ENCODE peak calls at places on chromosome 12, in four cellular contexts. X is HepG2, P is endothelial cell of umbilical vein, H is H1. W is an unnamed sample.

GRCh38 chr12:16012086-16012485 is 101.0 kb downstream of the DERA start:
- DNase-seq in X (no peak), P (peak), H (no peak), W (no peak)

GRCh38 chr12:86367137-86367536 is 110.9 kb upstream of the MGAT4C start:
- DNase-seq in X (no peak), P (no peak), H (no peak), W (no peak)

GRCh38 chr12:71183018-71183417 is 25.2 kb upstream of the TSPAN8 start:
- DNase-seq in X (no peak), P (peak), H (no peak), W (no peak)

GRCh38 chr12:126064028-126064427 is 998.8 kb downstream of the AACS start:
- DNase-seq in X (no peak), P (no peak), H (no peak), W (no peak)

GRCh38 chr12:7374423-7375144 is 69.4 kb downstream of the CD163L1 start:
- DNase-seq in X (peak), P (peak), H (peak), W (no peak)

GRCh38 chr12:29741342-29742241 is 42.1 kb downstream of the TMTC1 start:
- DNase-seq in X (no peak), P (peak), H (no peak), W (no peak)

GRCh38 chr12:8697120-8697475 is 693 bp upstream of the RIMKLB start:
- DNase-seq in X (no peak), P (peak), H (no peak), W (no peak)

GRCh38 chr12:121711925-121712461 is 559 bp upstream of the TMEM120B start:
- DNase-seq in X (peak), P (no peak), H (no peak), W (no peak)

GRCh38 chr12:84070311-84070710 is 842.3 kb downstream of the SLC6A15 start:
- DNase-seq in X (no peak), P (no peak), H (no peak), W (no peak)

GRCh38 chr12:124814741-124815613 is 48.7 kb downstream of the SCARB1 start:
- DNase-seq in X (no peak), P (no peak), H (no peak), W (no peak)

GRCh38 chr12:20716985-20717384 is 21.9 kb downstream of the SLCO1C1 start:
- DNase-seq in X (no peak), P (no peak), H (no peak), W (no peak)

GRCh38 chr12:57543666-57544065 is 3.3 kb downstream of the DCTN2 start:
- DNase-seq in X (no peak), P (peak), H (no peak), W (no peak)

GRCh38 chr12:106625976-106626375 is 43.2 kb downstream of the RFX4 start:
- DNase-seq in X (no peak), P (no peak), H (no peak), W (no peak)

GRCh38 chr12:13367973-13368372 is 171.4 kb downstream of the EMP1 start:
- DNase-seq in X (no peak), P (no peak), H (peak), W (no peak)

GRCh38 chr12:8662592-8662991 is at the start of gene MFAP5:
- DNase-seq in X (no peak), P (no peak), H (no peak), W (no peak)

GRCh38 chr12:47155457-47156166 is 75.9 kb upstream of the AMIGO2 start:
- DNase-seq in X (no peak), P (no peak), H (no peak), W (no peak)

GRCh38 chr12:126537961-126538530 is 1472.8 kb downstream of the AACS start:
- DNase-seq in X (no peak), P (no peak), H (no peak), W (no peak)

GRCh38 chr12:68521848-68522502 is 88.7 kb upstream of the RAP1B start:
- DNase-seq in X (no peak), P (no peak), H (no peak), W (no peak)

DNA sequence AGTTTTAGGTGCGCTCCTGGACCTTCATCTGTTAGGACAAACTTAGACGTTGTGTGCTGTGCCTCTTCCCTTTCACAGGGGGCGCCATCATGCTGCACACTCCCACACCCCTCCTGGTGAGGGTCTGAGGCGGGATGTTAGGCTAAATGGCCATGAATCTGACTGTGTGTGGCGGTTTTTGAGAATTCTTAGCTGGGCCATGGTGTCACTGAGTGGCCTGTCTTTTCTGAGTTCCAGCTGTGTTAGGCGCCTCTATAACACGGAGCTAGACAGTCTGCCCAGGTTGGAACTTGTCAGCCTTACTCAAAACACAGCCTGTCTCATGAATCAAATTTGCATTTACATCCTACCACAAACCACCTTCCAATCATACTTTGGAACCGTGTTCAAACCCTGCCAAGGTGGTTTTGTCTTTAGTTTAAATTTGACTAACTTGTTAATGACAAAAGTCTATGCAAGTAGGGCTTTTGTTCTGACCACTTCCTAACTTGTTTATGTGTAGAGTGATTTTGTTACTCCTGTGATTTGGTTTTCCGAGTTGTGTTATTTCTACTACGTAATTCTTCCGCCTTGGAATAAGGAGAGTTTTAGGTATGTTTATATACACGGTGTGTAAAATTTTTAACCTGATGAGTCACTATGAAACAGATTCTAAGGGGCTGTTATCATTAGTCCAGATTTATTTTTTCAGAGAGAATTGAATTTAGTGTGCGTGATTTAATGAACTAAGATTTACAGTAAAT is 19.6 kb downstream of the ACVR1B start:
- DNase-seq in X (peak), P (peak), H (peak), W (no peak)
- H3K9ac ChIP-seq in X (no peak), P (peak), H (no peak), W (no peak)

GRCh38 chr12:25877446-25877845 is 81.0 kb upstream of the RASSF8 start:
- DNase-seq in X (no peak), P (no peak), H (no peak), W (no peak)
- TF ChIP-seq POLR2AphosphoS5 in X (no peak), P (no peak), H (no peak), W (no peak)

GRCh38 chr12:24560867-24561266 is 388.0 kb downstream of the BCAT1 start:
- DNase-seq in X (no peak), P (no peak), H (no peak), W (no peak)

GRCh38 chr12:24565300-24565699 is 383.6 kb downstream of the BCAT1 start:
- DNase-seq in X (no peak), P (no peak), H (no peak), W (no peak)

GRCh38 chr12:24561882-24562760 is 386.8 kb downstream of the BCAT1 start:
- DNase-seq in X (no peak), P (peak), H (peak), W (no peak)

GRCh38 chr12:24561411-24561871 is 387.5 kb downstream of the BCAT1 start:
- DNase-seq in X (no peak), P (no peak), H (no peak), W (no peak)

DNA sequence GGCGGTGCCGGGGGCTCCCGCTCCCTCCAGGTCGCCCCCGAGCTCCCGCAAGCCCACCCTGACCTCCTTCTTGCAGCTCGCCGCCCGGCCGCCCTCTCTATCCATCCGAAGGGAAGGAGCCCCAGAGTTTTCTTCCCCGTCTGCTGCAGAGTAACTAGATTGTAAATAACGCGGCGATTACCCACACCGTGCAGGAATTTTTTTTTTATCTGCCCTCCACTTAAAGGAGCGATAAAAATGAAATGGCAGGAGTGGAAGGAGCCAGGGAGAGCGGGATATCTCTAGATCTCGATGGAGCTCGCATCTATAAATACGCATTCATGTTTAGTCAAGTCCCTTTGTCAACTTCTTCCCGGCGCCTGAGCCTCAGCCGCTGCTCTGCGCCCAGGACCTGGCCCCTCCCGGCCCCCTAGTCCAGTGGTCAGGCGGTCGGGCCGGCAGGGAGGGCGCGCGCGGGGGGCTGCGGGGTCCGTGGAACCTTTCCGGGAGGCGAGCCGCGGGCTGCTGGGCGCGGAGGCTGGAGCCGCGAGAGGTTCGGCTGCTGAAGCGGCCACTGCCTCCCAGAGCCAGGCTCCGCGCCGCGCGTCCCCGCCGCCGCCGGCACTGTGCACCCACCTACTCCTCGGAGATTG is 386.0 kb downstream of the BCAT1 start:
- DNase-seq in X (no peak), P (peak), H (peak), W (no peak)
- H3K27ac ChIP-seq in X (no peak), P (no peak), H (no peak), W (no peak)

GRCh38 chr12:111764120-111764821 is 2.5 kb upstream of the ALDH2 start:
- DNase-seq in X (no peak), P (no peak), H (no peak), W (no peak)

GRCh38 chr12:111759991-111760390 is 6.7 kb upstream of the ALDH2 start:
- DNase-seq in X (no peak), P (no peak), H (no peak), W (no peak)

GRCh38 chr12:111761099-111761498 is 5.6 kb upstream of the ALDH2 start:
- DNase-seq in X (no peak), P (no peak), H (no peak), W (no peak)

GRCh38 chr12:111759276-111759675 is 7.5 kb upstream of the ALDH2 start:
- DNase-seq in X (no peak), P (no peak), H (no peak), W (no peak)

DNA sequence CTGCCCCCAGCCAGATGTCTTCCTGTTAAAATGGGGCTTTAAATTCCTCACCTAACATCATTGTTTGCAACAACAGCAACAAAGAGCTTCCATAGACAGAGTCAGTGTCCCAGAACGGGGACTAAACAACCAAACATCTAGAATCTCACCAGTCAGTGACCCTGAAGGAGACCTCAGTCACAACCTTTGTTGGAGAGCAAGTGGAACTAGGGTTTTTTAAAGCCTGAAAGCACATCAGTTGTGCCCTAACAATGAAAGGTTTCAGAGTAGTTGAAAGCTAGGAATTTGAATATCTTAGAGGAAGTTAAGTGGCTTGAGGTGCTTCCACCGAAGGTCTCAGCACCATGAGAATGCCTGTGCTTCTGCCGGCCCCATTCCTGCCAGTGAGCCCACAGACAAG is 5.0 kb upstream of the ALDH2 start:
- DNase-seq in X (no peak), P (no peak), H (no peak), W (no peak)
- H3K9ac ChIP-seq in X (no peak), P (no peak), H (no peak), W (no peak)

GRCh38 chr12:65881965-65882413 is 57.7 kb downstream of the HMGA2 start:
- DNase-seq in X (no peak), P (peak), H (no peak), W (no peak)
- TF ChIP-seq POLR2AphosphoS5 in X (no peak), P (peak), H (no peak), W (no peak)

GRCh38 chr12:2099595-2099994 is 46.8 kb downstream of the CACNA1C start:
- DNase-seq in X (no peak), P (no peak), H (no peak), W (no peak)
- H3K27ac ChIP-seq in X (no peak), P (no peak), H (no peak), W (no peak)

DNA sequence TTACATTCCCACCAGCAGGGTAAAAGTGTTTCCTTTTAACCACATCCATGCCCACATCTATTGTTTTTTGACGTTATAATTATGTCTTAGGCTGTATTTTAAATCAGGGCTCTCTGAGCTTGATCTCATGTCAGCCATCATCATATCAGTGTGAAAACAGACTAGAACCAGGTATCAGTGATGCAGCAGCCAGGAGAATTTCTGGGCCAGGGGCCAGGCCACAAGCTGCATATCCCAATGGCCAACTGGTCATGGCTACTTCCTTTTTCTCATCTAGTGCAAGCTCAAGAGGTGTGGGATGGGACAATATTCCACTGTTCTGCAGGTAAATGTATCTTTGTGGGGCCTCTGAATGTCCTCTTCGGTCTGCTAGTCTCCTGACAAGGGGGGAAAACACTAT is 125.1 kb downstream of the CRADD start:
- DNase-seq in X (no peak), P (no peak), H (no peak), W (no peak)
- H3K9ac ChIP-seq in X (no peak), P (no peak), H (no peak), W (no peak)

GRCh38 chr12:109879332-109880048 is 851 bp downstream of the GLTP start:
- DNase-seq in X (no peak), P (peak), H (peak), W (no peak)

GRCh38 chr12:109881752-109882151 is 1.4 kb upstream of the GLTP start:
- DNase-seq in X (no peak), P (no peak), H (no peak), W (no peak)

GRCh38 chr12:109880938-109881337 is 597 bp upstream of the GLTP start:
- DNase-seq in X (no peak), P (peak), H (no peak), W (no peak)

GRCh38 chr12:109878749-109879148 is 1.6 kb downstream of the GLTP start:
- DNase-seq in X (no peak), P (no peak), H (no peak), W (no peak)

GRCh38 chr12:109880049-109880931 is at the start of gene GLTP:
- DNase-seq in X (peak), P (peak), H (peak), W (no peak)
- TF ChIP-seq POLR2AphosphoS5 in X (no peak), P (peak), H (no peak), W (no peak)

GRCh38 chr12:115473257-115473956 is 789.4 kb upstream of the TBX3 start:
- DNase-seq in X (no peak), P (no peak), H (no peak), W (no peak)
- H3K27ac ChIP-seq in X (no peak), P (no peak), H (no peak), W (no peak)